ENCODE peak calls at places on chromosomes 6 and 20, in nine cellular contexts. One of them, this sample, is unnamed.

GRCh38 chr6:87897581-87898147 is 150.0 kb upstream of the SPACA1 start:
- DNase-seq in adrenal gland: no peak
- DNase-seq in body of pancreas: no peak
- DNase-seq in prostate gland: no peak
- DNase-seq in breast epithelium: no peak
- DNase-seq in HepG2: no peak
- DNase-seq in ovary: no peak
- DNase-seq in stomach: no peak
- DNase-seq in transverse colon: no peak
- DNase-seq in this sample: no peak

GRCh38 chr6:149064026-149065017 is 253.2 kb upstream of the TAB2 start:
- DNase-seq in adrenal gland: no peak
- DNase-seq in body of pancreas: no peak
- DNase-seq in prostate gland: no peak
- DNase-seq in breast epithelium: no peak
- DNase-seq in HepG2: no peak
- DNase-seq in ovary: no peak
- DNase-seq in stomach: no peak
- DNase-seq in transverse colon: no peak
- DNase-seq in this sample: no peak

GRCh38 chr6:17505062-17505476 is 95.0 kb upstream of the FAM8A1 start:
- DNase-seq in adrenal gland: no peak
- DNase-seq in body of pancreas: no peak
- DNase-seq in prostate gland: no peak
- DNase-seq in breast epithelium: no peak
- DNase-seq in HepG2: peak
- DNase-seq in ovary: no peak
- DNase-seq in stomach: no peak
- DNase-seq in transverse colon: no peak
- DNase-seq in this sample: no peak

GRCh38 chr6:156686429-156686939 is 90.7 kb upstream of the ARID1B start:
- DNase-seq in adrenal gland: no peak
- DNase-seq in body of pancreas: peak
- DNase-seq in prostate gland: peak
- DNase-seq in breast epithelium: no peak
- DNase-seq in HepG2: peak
- DNase-seq in ovary: no peak
- DNase-seq in stomach: peak
- DNase-seq in transverse colon: peak
- DNase-seq in this sample: peak

GRCh38 chr6:169972736-169973135 is 221.3 kb downstream of the ERMARD start:
- DNase-seq in adrenal gland: no peak
- DNase-seq in body of pancreas: peak
- DNase-seq in prostate gland: no peak
- DNase-seq in breast epithelium: peak
- DNase-seq in HepG2: no peak
- DNase-seq in ovary: peak
- DNase-seq in stomach: peak
- DNase-seq in transverse colon: no peak
- DNase-seq in this sample: no peak

GRCh38 chr6:108337721-108338120 is 42.9 kb downstream of the AFG1L start:
- DNase-seq in adrenal gland: no peak
- DNase-seq in body of pancreas: no peak
- DNase-seq in prostate gland: no peak
- DNase-seq in breast epithelium: no peak
- DNase-seq in HepG2: no peak
- DNase-seq in ovary: no peak
- DNase-seq in stomach: no peak
- DNase-seq in transverse colon: no peak
- DNase-seq in this sample: no peak

GRCh38 chr20:6835609-6836008 is 68.1 kb downstream of the BMP2 start:
- DNase-seq in adrenal gland: no peak
- DNase-seq in body of pancreas: no peak
- DNase-seq in prostate gland: no peak
- DNase-seq in breast epithelium: no peak
- DNase-seq in HepG2: no peak
- DNase-seq in ovary: no peak
- DNase-seq in stomach: no peak
- DNase-seq in transverse colon: no peak
- DNase-seq in this sample: no peak

GRCh38 chr6:11496152-11497060 is 41.1 kb upstream of the TMEM170B start:
- DNase-seq in adrenal gland: peak
- DNase-seq in body of pancreas: peak
- DNase-seq in prostate gland: peak
- DNase-seq in breast epithelium: no peak
- DNase-seq in HepG2: peak
- DNase-seq in ovary: peak
- DNase-seq in stomach: peak
- DNase-seq in transverse colon: peak
- DNase-seq in this sample: peak

GRCh38 chr6:81636930-81637568 is 115.4 kb downstream of the TENT5A start:
- DNase-seq in adrenal gland: no peak
- DNase-seq in body of pancreas: no peak
- DNase-seq in prostate gland: no peak
- DNase-seq in breast epithelium: no peak
- DNase-seq in HepG2: peak
- DNase-seq in ovary: no peak
- DNase-seq in stomach: no peak
- DNase-seq in transverse colon: no peak
- DNase-seq in this sample: no peak

GRCh38 chr6:136250686-136251008 is 536 bp upstream of the MTFR2 start:
- DNase-seq in adrenal gland: no peak
- DNase-seq in body of pancreas: no peak
- DNase-seq in prostate gland: no peak
- DNase-seq in breast epithelium: no peak
- DNase-seq in HepG2: no peak
- DNase-seq in ovary: no peak
- DNase-seq in stomach: no peak
- DNase-seq in transverse colon: no peak
- DNase-seq in this sample: no peak

DNA sequence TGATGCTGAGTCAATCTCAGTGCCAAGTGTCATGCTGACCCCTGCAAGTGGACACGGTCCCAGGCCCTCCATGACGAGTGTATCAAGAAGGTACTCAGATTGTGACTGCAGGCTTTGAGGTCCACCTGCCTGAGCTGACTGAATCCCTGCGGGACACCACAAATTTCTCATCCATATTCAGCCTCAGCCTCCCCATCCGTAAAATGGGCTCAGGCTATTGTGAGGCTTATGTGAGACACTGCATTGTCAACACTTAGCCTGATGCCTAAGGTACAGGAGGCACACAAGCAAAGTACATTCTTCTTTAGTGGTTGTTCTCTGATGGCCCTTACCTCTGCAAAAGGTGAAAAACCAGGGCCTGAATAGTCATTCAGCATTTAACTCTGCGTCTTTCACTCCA is 70.4 kb upstream of the NFATC2 start:
- DNase-seq in adrenal gland: no peak
- DNase-seq in body of pancreas: no peak
- DNase-seq in prostate gland: no peak
- DNase-seq in breast epithelium: no peak
- DNase-seq in HepG2: no peak
- DNase-seq in ovary: no peak
- DNase-seq in stomach: no peak
- DNase-seq in transverse colon: no peak
- DNase-seq in this sample: no peak
- TF ChIP-seq POLR2A in adrenal gland: no peak
- TF ChIP-seq POLR2A in body of pancreas: no peak
- TF ChIP-seq POLR2A in prostate gland: no peak
- TF ChIP-seq POLR2A in breast epithelium: no peak
- TF ChIP-seq POLR2A in HepG2: no peak
- TF ChIP-seq POLR2A in ovary: no peak
- TF ChIP-seq POLR2A in stomach: no peak
- TF ChIP-seq POLR2A in transverse colon: no peak
- TF ChIP-seq POLR2A in this sample: no peak

GRCh38 chr6:47229255-47229654 is 80.5 kb downstream of the TNFRSF21 start:
- DNase-seq in adrenal gland: no peak
- DNase-seq in body of pancreas: no peak
- DNase-seq in prostate gland: no peak
- DNase-seq in breast epithelium: no peak
- DNase-seq in HepG2: no peak
- DNase-seq in ovary: no peak
- DNase-seq in stomach: no peak
- DNase-seq in transverse colon: no peak
- DNase-seq in this sample: no peak

GRCh38 chr6:47235964-47236760 is 73.5 kb downstream of the TNFRSF21 start:
- DNase-seq in adrenal gland: peak
- DNase-seq in body of pancreas: peak
- DNase-seq in prostate gland: peak
- DNase-seq in breast epithelium: no peak
- DNase-seq in HepG2: no peak
- DNase-seq in ovary: no peak
- DNase-seq in stomach: no peak
- DNase-seq in transverse colon: peak
- DNase-seq in this sample: no peak

GRCh38 chr6:47234258-47234933 is 75.3 kb downstream of the TNFRSF21 start:
- DNase-seq in adrenal gland: no peak
- DNase-seq in body of pancreas: peak
- DNase-seq in prostate gland: no peak
- DNase-seq in breast epithelium: no peak
- DNase-seq in HepG2: no peak
- DNase-seq in ovary: no peak
- DNase-seq in stomach: peak
- DNase-seq in transverse colon: no peak
- DNase-seq in this sample: no peak

GRCh38 chr6:47230579-47230978 is 79.1 kb downstream of the TNFRSF21 start:
- DNase-seq in adrenal gland: no peak
- DNase-seq in body of pancreas: no peak
- DNase-seq in prostate gland: no peak
- DNase-seq in breast epithelium: no peak
- DNase-seq in HepG2: peak
- DNase-seq in ovary: no peak
- DNase-seq in stomach: no peak
- DNase-seq in transverse colon: peak
- DNase-seq in this sample: no peak
- H3K4me3 ChIP-seq in adrenal gland: no peak
- H3K4me3 ChIP-seq in body of pancreas: no peak
- H3K4me3 ChIP-seq in prostate gland: no peak
- H3K4me3 ChIP-seq in breast epithelium: no peak
- H3K4me3 ChIP-seq in HepG2: no peak
- H3K4me3 ChIP-seq in ovary: no peak
- H3K4me3 ChIP-seq in stomach: no peak
- H3K4me3 ChIP-seq in transverse colon: no peak
- H3K4me3 ChIP-seq in this sample: no peak

GRCh38 chr20:34978092-34978744 is 22.6 kb downstream of the MYH7B start:
- DNase-seq in adrenal gland: no peak
- DNase-seq in body of pancreas: no peak
- DNase-seq in prostate gland: no peak
- DNase-seq in breast epithelium: no peak
- DNase-seq in HepG2: no peak
- DNase-seq in ovary: no peak
- DNase-seq in stomach: no peak
- DNase-seq in transverse colon: no peak
- DNase-seq in this sample: no peak

GRCh38 chr20:34977365-34978091 is 21.9 kb downstream of the MYH7B start:
- DNase-seq in adrenal gland: no peak
- DNase-seq in body of pancreas: no peak
- DNase-seq in prostate gland: no peak
- DNase-seq in breast epithelium: no peak
- DNase-seq in HepG2: peak
- DNase-seq in ovary: no peak
- DNase-seq in stomach: no peak
- DNase-seq in transverse colon: no peak
- DNase-seq in this sample: no peak

GRCh38 chr20:34980543-34981213 is 25.0 kb downstream of the MYH7B start:
- DNase-seq in adrenal gland: no peak
- DNase-seq in body of pancreas: no peak
- DNase-seq in prostate gland: no peak
- DNase-seq in breast epithelium: no peak
- DNase-seq in HepG2: no peak
- DNase-seq in ovary: no peak
- DNase-seq in stomach: no peak
- DNase-seq in transverse colon: peak
- DNase-seq in this sample: no peak

GRCh38 chr20:34982270-34983088 is 26.8 kb downstream of the MYH7B start:
- DNase-seq in adrenal gland: no peak
- DNase-seq in body of pancreas: no peak
- DNase-seq in prostate gland: no peak
- DNase-seq in breast epithelium: no peak
- DNase-seq in HepG2: no peak
- DNase-seq in ovary: no peak
- DNase-seq in stomach: no peak
- DNase-seq in transverse colon: no peak
- DNase-seq in this sample: no peak

DNA sequence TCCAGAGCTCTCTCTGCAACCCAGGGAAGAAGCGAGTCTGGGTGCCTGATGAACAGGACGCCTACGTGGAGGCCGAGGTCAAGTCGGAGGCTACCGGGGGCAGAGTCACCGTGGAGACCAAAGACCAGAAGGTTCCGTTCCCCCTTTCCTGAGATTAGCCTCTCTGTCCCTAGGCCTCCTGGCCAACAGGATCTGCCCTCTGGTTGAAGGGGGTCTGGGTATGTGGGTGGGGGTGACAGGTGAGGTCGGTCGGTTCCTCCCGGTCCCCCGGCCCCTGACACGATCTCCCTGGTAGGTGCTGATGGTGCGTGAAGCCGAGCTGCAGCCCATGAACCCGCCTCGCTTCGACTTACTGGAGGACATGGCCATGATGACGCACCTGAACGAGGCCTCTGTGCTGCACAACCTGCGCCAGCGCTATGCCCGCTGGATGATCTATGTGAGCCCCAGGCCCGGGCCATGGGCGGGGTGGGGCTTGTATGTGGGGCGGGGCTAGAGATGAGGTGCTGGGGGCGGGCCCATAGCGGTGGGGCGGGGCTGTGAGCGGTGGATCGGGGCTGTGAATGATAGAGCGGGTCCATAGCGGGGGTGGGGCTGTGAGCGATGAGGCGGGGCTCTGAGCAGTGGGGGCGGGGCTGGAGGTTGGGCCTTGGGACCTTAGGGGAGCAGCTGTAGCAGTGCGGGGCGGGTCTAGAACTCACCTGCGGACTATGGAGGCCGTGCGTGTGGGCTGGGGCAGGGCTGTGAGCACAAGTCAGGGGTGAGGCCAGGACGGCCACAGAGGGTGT is 23.9 kb downstream of the MYH7B start:
- DNase-seq in adrenal gland: no peak
- DNase-seq in body of pancreas: no peak
- DNase-seq in prostate gland: no peak
- DNase-seq in breast epithelium: peak
- DNase-seq in HepG2: no peak
- DNase-seq in ovary: no peak
- DNase-seq in stomach: no peak
- DNase-seq in transverse colon: peak
- DNase-seq in this sample: no peak
- TF ChIP-seq POLR2A in adrenal gland: no peak
- TF ChIP-seq POLR2A in body of pancreas: no peak
- TF ChIP-seq POLR2A in prostate gland: no peak
- TF ChIP-seq POLR2A in breast epithelium: no peak
- TF ChIP-seq POLR2A in HepG2: no peak
- TF ChIP-seq POLR2A in ovary: no peak
- TF ChIP-seq POLR2A in stomach: no peak
- TF ChIP-seq POLR2A in transverse colon: no peak
- TF ChIP-seq POLR2A in this sample: no peak

DNA sequence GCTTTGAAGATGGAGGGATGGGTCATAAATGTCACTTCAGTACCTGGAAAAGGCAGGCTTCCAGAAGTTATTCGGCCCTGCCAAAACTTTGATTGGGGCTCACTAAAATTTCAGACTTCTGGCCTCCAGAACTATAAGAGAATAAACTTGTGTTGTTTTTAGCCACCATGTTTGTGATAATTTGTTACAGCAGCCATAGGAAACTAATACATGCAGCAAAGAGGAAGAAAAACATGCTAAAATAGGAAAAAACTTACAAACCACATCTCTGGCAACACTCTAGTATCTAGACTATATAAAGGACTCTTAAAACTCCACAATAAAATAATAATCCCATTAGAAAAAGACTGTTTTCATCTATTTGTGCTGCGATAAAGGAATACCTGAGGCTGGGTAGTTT is 9.5 kb downstream of the ADAT2 start:
- DNase-seq in adrenal gland: no peak
- DNase-seq in body of pancreas: no peak
- DNase-seq in prostate gland: no peak
- DNase-seq in breast epithelium: no peak
- DNase-seq in HepG2: no peak
- DNase-seq in ovary: no peak
- DNase-seq in stomach: no peak
- DNase-seq in transverse colon: no peak
- DNase-seq in this sample: no peak
- H3K4me3 ChIP-seq in adrenal gland: no peak
- H3K4me3 ChIP-seq in body of pancreas: no peak
- H3K4me3 ChIP-seq in prostate gland: no peak
- H3K4me3 ChIP-seq in breast epithelium: no peak
- H3K4me3 ChIP-seq in HepG2: no peak
- H3K4me3 ChIP-seq in ovary: no peak
- H3K4me3 ChIP-seq in stomach: no peak
- H3K4me3 ChIP-seq in transverse colon: no peak
- H3K4me3 ChIP-seq in this sample: no peak

This sample was measured in thyroid gland.